ENCODE peak calls at places on chromosomes 2 and 18, in seven cellular contexts. P, C, S, T, J, X and Y are unnamed samples. For H3K27me3, the result is how much of the 10 kb centered on the place peaks cover.

GRCh38 chr18:48700222-48700845 is 161.5 kb downstream of the CTIF start:
- DNase-seq in P (no peak), C (no peak), S (no peak), T (no peak), J (no peak), X (no peak), Y (no peak)

GRCh38 chr2:239966029-239966847 is 58.9 kb downstream of the NDUFA10 start:
- DNase-seq in P (no peak), C (no peak), S (no peak), T (no peak), J (no peak), X (peak), Y (no peak)

GRCh38 chr2:127362971-127363370 is 24.8 kb downstream of the MAP3K2 start:
- DNase-seq in P (no peak), C (no peak), S (no peak), T (no peak), J (no peak), X (peak), Y (no peak)

GRCh38 chr2:1787799-1788477 is 43.6 kb upstream of the PXDN start:
- DNase-seq in P (peak), C (no peak), S (no peak), T (no peak), J (peak), X (no peak), Y (no peak)

GRCh38 chr2:188511346-188511745 is 219.7 kb downstream of the GULP1 start:
- DNase-seq in P (no peak), C (no peak), S (no peak), T (no peak), J (no peak), X (no peak), Y (no peak)

GRCh38 chr2:191321861-191322662 is 76.9 kb downstream of the MYO1B start:
- DNase-seq in P (no peak), C (peak), S (no peak), T (peak), J (no peak), X (peak), Y (no peak)

GRCh38 chr2:19900536-19901200 is 1.1 kb downstream of the TTC32 start:
- DNase-seq in P (no peak), C (peak), S (no peak), T (peak), J (no peak), X (peak), Y (no peak)

GRCh38 chr2:36486546-36487044 is 111.4 kb downstream of the FEZ2 start:
- DNase-seq in P (no peak), C (peak), S (no peak), T (no peak), J (no peak), X (peak), Y (no peak)

GRCh38 chr18:73707035-73707434 is 440.6 kb downstream of the FBXO15 start:
- DNase-seq in P (no peak), C (no peak), S (no peak), T (no peak), J (no peak), X (no peak), Y (no peak)

GRCh38 chr2:30098271-30099005 is 48.4 kb upstream of the YPEL5 start:
- DNase-seq in P (no peak), C (no peak), S (no peak), T (no peak), J (no peak), X (no peak), Y (no peak)
- H3K27me3 ChIP-seq in P (under half), C (under half), S (under half), T (under half), J (under half), X (under half), Y (under half)

GRCh38 chr2:31579996-31580320 is 780 bp downstream of the SRD5A2 start:
- DNase-seq in P (no peak), C (no peak), S (no peak), T (no peak), J (no peak), X (no peak), Y (no peak)
- H3K27me3 ChIP-seq in P (under half), C (half or more), S (under half), T (under half), J (under half), X (under half), Y (under half)

DNA sequence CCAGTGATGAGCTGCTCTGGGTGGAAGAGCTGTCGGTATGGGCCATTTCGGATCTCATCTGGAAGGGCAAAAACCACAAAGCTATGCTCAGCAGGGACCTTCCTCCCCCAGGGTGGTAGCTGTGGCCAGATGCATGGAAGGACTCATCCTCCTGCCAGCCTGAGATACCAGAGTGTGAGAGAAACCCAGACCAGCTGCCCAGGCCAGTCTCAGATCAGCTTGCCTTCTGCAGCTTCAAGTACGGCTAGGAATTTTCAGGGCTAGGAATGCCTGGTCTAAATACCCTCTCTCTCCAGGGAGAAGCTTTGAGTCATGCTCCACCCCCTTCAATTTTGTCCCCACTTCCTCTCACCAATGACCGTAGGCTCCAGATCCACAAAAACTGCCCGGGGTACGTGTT is 1.4 kb upstream of the TUBA4B start:
- DNase-seq in P (no peak), C (no peak), S (no peak), T (no peak), J (no peak), X (peak), Y (no peak)
- H3K27me3 ChIP-seq in P (under half), C (under half), S (under half), T (under half), J (under half), X (under half), Y (under half)

DNA sequence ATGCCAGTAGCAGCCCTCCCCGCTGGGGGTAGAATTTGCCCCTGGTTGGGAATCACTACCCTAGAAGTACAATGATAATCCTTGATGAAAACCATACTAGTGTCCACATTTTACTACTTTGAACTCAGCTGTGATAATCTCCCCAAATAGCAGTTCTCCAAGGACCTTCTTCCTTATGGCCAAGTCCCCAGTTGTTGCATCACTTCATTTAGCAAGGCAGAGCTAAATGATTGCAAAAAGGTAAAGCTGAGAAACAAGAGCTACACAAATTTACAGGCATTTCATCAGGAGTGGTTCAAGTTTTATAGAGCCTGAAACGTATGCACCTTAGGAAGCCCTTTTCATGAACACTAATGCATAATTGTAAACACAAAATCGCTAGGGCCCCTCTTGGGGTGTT is 44.9 kb upstream of the REL start:
- DNase-seq in P (no peak), C (no peak), S (no peak), T (no peak), J (no peak), X (no peak), Y (no peak)
- H3K27me3 ChIP-seq in P (under half), C (half or more), S (under half), T (under half), J (under half), X (under half), Y (under half)

GRCh38 chr2:104844813-104845551 is 8.9 kb upstream of the POU3F3 start:
- DNase-seq in P (no peak), C (peak), S (no peak), T (no peak), J (no peak), X (no peak), Y (no peak)
- H3K27me3 ChIP-seq in P (under half), C (half or more), S (half or more), T (under half), J (half or more), X (half or more), Y (under half)

GRCh38 chr2:30790879-30791278 is 16.4 kb downstream of the CAPN13 start:
- DNase-seq in P (no peak), C (no peak), S (no peak), T (no peak), J (no peak), X (no peak), Y (no peak)

GRCh38 chr2:30789670-30790210 is 17.5 kb downstream of the CAPN13 start:
- DNase-seq in P (no peak), C (no peak), S (no peak), T (no peak), J (no peak), X (no peak), Y (no peak)

GRCh38 chr2:30782124-30782523 is 25.1 kb downstream of the CAPN13 start:
- DNase-seq in P (no peak), C (no peak), S (peak), T (no peak), J (no peak), X (no peak), Y (no peak)

GRCh38 chr2:30784682-30785081 is 22.6 kb downstream of the CAPN13 start:
- DNase-seq in P (no peak), C (no peak), S (no peak), T (no peak), J (no peak), X (no peak), Y (no peak)

DNA sequence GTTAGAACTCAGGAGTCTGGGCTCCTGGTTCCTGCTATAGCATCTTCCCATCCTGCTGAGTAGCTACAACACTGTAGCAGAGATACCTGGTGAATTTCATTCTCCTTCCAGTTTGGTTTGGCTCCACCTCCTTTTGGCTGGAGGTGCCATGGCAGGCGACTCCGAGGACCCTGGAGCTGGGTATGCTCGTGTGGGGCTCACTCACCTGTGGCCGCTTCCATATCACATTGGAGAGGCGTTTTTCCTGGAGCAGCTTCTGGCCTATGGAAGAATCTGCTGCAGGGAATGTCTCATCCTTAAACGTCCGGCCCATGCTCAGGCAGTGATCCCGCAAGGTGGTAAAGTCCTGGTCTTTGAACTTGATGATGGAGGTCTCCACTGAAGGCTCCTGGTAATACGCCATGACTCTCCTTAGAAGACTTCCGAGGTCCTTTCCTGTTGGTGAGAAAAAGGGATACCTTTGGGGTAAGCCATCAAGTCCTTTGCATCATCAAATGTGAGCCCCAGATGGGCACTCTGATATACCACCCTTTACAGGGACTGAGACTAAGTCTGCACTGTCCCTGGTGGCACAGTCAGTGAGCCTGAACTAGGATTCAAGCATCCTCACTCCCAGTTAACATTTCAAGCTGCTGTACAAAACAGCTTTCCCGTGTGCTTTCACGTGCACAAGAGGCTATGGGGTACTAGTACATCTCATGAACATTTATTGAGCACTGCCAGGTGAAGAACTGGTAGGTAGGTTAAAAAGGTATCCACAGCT is 20.1 kb downstream of the CAPN13 start:
- DNase-seq in P (no peak), C (no peak), S (no peak), T (no peak), J (no peak), X (no peak), Y (no peak)
- H3K27me3 ChIP-seq in P (under half), C (under half), S (under half), T (under half), J (under half), X (under half), Y (under half)

GRCh38 chr2:202067589-202067988 is 5.5 kb upstream of the KIAA2012 start:
- DNase-seq in P (no peak), C (no peak), S (no peak), T (no peak), J (no peak), X (no peak), Y (no peak)

GRCh38 chr2:202072226-202072625 is 829 bp upstream of the KIAA2012 start:
- DNase-seq in P (no peak), C (peak), S (no peak), T (no peak), J (no peak), X (no peak), Y (no peak)

GRCh38 chr2:202071107-202071506 is 1.9 kb upstream of the KIAA2012 start:
- DNase-seq in P (no peak), C (no peak), S (no peak), T (no peak), J (no peak), X (no peak), Y (no peak)

GRCh38 chr2:202066850-202067249 is 6.2 kb upstream of the KIAA2012 start:
- DNase-seq in P (no peak), C (no peak), S (no peak), T (no peak), J (no peak), X (no peak), Y (no peak)

GRCh38 chr2:202069189-202070050 is 3.6 kb upstream of the KIAA2012 start:
- DNase-seq in P (no peak), C (no peak), S (peak), T (no peak), J (peak), X (no peak), Y (no peak)
- H3K27me3 ChIP-seq in P (under half), C (under half), S (under half), T (under half), J (under half), X (under half), Y (under half)